ENCODE peak calls at places on chromosomes 6 and 20, in four cellular contexts. O, Y, T and A are unnamed samples.

GRCh38 chr6:11236351-11236750 is 3.9 kb upstream of the NEDD9 start:
- DNase-seq in O (peak; percentile 32), Y (no peak), T (no peak), A (no peak)

GRCh38 chr20:10492065-10492464 is 57.0 kb downstream of the SLX4IP start:
- DNase-seq in O (no peak), Y (no peak), T (no peak), A (no peak)

GRCh38 chr6:43334466-43335095 is 26.0 kb upstream of the CRIP3 start:
- DNase-seq in O (peak; percentile 5), Y (peak; percentile 36), T (no peak), A (peak; percentile 20)

GRCh38 chr6:37499433-37500293 is at the start of gene CCDC167:
- DNase-seq in O (peak; percentile 94), Y (peak; percentile 99), T (peak; percentile 99), A (peak; percentile 99)

GRCh38 chr20:2694519-2694918 is 1.9 kb downstream of the EBF4 start:
- DNase-seq in O (no peak), Y (no peak), T (no peak), A (no peak)

GRCh38 chr6:129567374-129567773 is 142.6 kb downstream of the ARHGAP18 start:
- DNase-seq in O (no peak), Y (peak; percentile 0), T (peak; percentile 14), A (peak; percentile 26)

GRCh38 chr6:118745156-118745555 is 93.8 kb upstream of the CEP85L start:
- DNase-seq in O (no peak), Y (no peak), T (no peak), A (no peak)

GRCh38 chr20:19288636-19289035 is 76.2 kb downstream of the SLC24A3 start:
- DNase-seq in O (no peak), Y (no peak), T (no peak), A (no peak)

GRCh38 chr6:12010635-12011275 is 1.4 kb upstream of the HIVEP1 start:
- DNase-seq in O (no peak), Y (peak; percentile 64), T (no peak), A (no peak)

GRCh38 chr20:57310821-57311514 is 18.6 kb upstream of the SPO11 start:
- DNase-seq in O (no peak), Y (no peak), T (no peak), A (no peak)

GRCh38 chr20:36216314-36217025 is 19.8 kb upstream of the AAR2 start:
- DNase-seq in O (no peak), Y (no peak), T (no peak), A (no peak)

GRCh38 chr6:136593748-136594490 is 43.7 kb upstream of the MAP7 start:
- DNase-seq in O (peak; percentile 25), Y (no peak), T (no peak), A (peak; percentile 42)

GRCh38 chr6:73579389-73579788 is 58.6 kb upstream of the EEF1A1 start:
- DNase-seq in O (no peak), Y (no peak), T (no peak), A (no peak)

GRCh38 chr6:5453531-5453930 is 192.2 kb downstream of the FARS2 start:
- DNase-seq in O (no peak), Y (no peak), T (no peak), A (no peak)

GRCh38 chr6:63923139-63923739 is 287.6 kb downstream of the PHF3 start:
- DNase-seq in O (peak; percentile 16), Y (peak; percentile 53), T (no peak), A (peak; percentile 26)

GRCh38 chr20:6768228-6769185 is 1.0 kb downstream of the BMP2 start:
- DNase-seq in O (no peak), Y (no peak), T (no peak), A (no peak)

GRCh38 chr6:7769702-7770101 is 43.8 kb downstream of the BMP6 start:
- DNase-seq in O (no peak), Y (no peak), T (no peak), A (no peak)

GRCh38 chr6:24909281-24910216 is 26.2 kb downstream of the RIPOR2 start:
- DNase-seq in O (no peak), Y (no peak), T (no peak), A (no peak)

GRCh38 chr20:22763257-22763906 is 179.0 kb upstream of the FOXA2 start:
- DNase-seq in O (no peak), Y (no peak), T (no peak), A (no peak)

GRCh38 chr6:84018453-84019061 is 15.0 kb upstream of the MRAP2 start:
- DNase-seq in O (no peak), Y (no peak), T (no peak), A (no peak)

GRCh38 chr6:139017227-139017626 is 11.3 kb upstream of the ABRACL start:
- DNase-seq in O (no peak), Y (peak; percentile 64), T (no peak), A (no peak)

GRCh38 chr6:130364224-130364780 is 1.5 kb upstream of the TMEM200A start:
- DNase-seq in O (no peak), Y (no peak), T (no peak), A (peak; percentile 72)

GRCh38 chr6:47000842-47001241 is 41.3 kb downstream of the ADGRF1 start:
- DNase-seq in O (no peak), Y (peak; percentile 17), T (no peak), A (no peak)

GRCh38 chr6:139863356-139863755 is 488.9 kb upstream of the CITED2 start:
- DNase-seq in O (no peak), Y (no peak), T (no peak), A (no peak)

GRCh38 chr6:1957746-1958145 is 287.7 kb downstream of the GMDS start:
- DNase-seq in O (no peak), Y (no peak), T (no peak), A (no peak)

GRCh38 chr6:53862517-53863457 is 68.0 kb downstream of the LRRC1 start:
- DNase-seq in O (no peak), Y (no peak), T (no peak), A (no peak)

GRCh38 chr6:159720708-159721107 is 6.6 kb upstream of the WTAP start:
- DNase-seq in O (peak; percentile 66), Y (peak; percentile 54), T (peak; percentile 28), A (peak; percentile 60)

GRCh38 chr6:52352239-52353008 is 9.5 kb upstream of the PAQR8 start:
- DNase-seq in O (no peak), Y (peak; percentile 63), T (no peak), A (no peak)

GRCh38 chr6:106159531-106159940 is 73.4 kb downstream of the PRDM1 start:
- DNase-seq in O (no peak), Y (no peak), T (no peak), A (no peak)

GRCh38 chr6:10615675-10616074 is 78.7 kb downstream of the C6orf52 start:
- DNase-seq in O (no peak), Y (no peak), T (peak; percentile 18), A (no peak)

GRCh38 chr6:147366290-147366689 is 142.2 kb upstream of the SAMD5 start:
- DNase-seq in O (no peak), Y (no peak), T (no peak), A (no peak)

GRCh38 chr6:33314943-33315752 is 1.3 kb upstream of the TAPBP start:
- DNase-seq in O (no peak), Y (no peak), T (no peak), A (no peak)